ENCODE peak calls at places on chromosomes 16 and 17, in nine cellular contexts. M is neural progenitor cell, H is mammary epithelial cell, O is choroid plexus epithelial cell, E is fibroblast of lung, X is astrocyte of the spinal cord, D is heart left ventricle, W is AG04449, I is uterus. L is an unnamed sample.

GRCh38 chr17:42133461-42134041 is 10.9 kb downstream of the HSPB9 start:
- DNase-seq in H (peak), I (no peak), M (no peak), W (no peak), O (no peak), X (no peak), D (no peak), E (no peak), L (no peak)

GRCh38 chr17:61872099-61872498 is 8.8 kb upstream of the BRIP1 start:
- DNase-seq in O (no peak), D (no peak), M (no peak), X (no peak), E (no peak), I (no peak), H (no peak), W (no peak), L (no peak)

GRCh38 chr17:31802502-31802901 is 56.5 kb downstream of the COPRS start:
- DNase-seq in D (peak), E (no peak), I (no peak), M (no peak), X (no peak), H (no peak), W (no peak), O (peak), L (no peak)

GRCh38 chr16:50680907-50681885 is at the start of gene SNX20:
- DNase-seq in D (no peak), X (no peak), E (no peak), H (no peak), I (no peak), W (no peak), O (no peak), M (no peak), L (no peak)

GRCh38 chr17:70091681-70092080 is 16.7 kb downstream of the KCNJ16 start:
- DNase-seq in D (no peak), I (no peak), O (no peak), H (no peak), X (no peak), E (no peak), W (no peak), M (no peak), L (no peak)

GRCh38 chr16:86931410-86931941 is 353.1 kb downstream of the FOXL1 start:
- DNase-seq in O (peak), X (peak), W (peak), H (peak), M (no peak), D (peak), I (peak), E (peak), L (no peak)

GRCh38 chr17:77677210-77677609 is 281.3 kb upstream of the TNRC6C start:
- DNase-seq in H (no peak), D (peak), W (no peak), X (no peak), E (no peak), I (no peak), O (no peak), M (no peak), L (no peak)

GRCh38 chr16:10228779-10229178 is 46.6 kb upstream of the GRIN2A start:
- DNase-seq in O (no peak), X (no peak), E (no peak), H (peak), M (no peak), W (no peak), D (no peak), I (no peak), L (no peak)

GRCh38 chr16:4613636-4614570 is 785 bp downstream of the UBALD1 start:
- DNase-seq in O (peak), D (no peak), M (peak), W (no peak), H (peak), I (no peak), E (peak), X (peak), L (no peak)

GRCh38 chr17:70107441-70107840 is 32.4 kb downstream of the KCNJ16 start:
- DNase-seq in X (no peak), W (no peak), M (no peak), H (no peak), I (no peak), O (no peak), D (no peak), E (no peak), L (no peak)

GRCh38 chr17:1068356-1068755 is 71.4 kb downstream of the TIMM22 start:
- DNase-seq in H (no peak), X (no peak), I (no peak), E (no peak), D (no peak), O (no peak), M (no peak), W (no peak), L (no peak)

GRCh38 chr17:28018439-28019070 is 23.9 kb upstream of the NLK start:
- DNase-seq in I (peak), H (peak), X (no peak), E (peak), D (peak), O (no peak), M (no peak), W (no peak), L (peak)

GRCh38 chr17:10875984-10876555 is 38.2 kb upstream of the PIRT start:
- DNase-seq in E (peak), M (peak), H (peak), O (peak), I (peak), X (peak), D (no peak), W (no peak), L (no peak)

GRCh38 chr17:35799942-35800341 is 4.5 kb upstream of the MMP28 start:
- DNase-seq in I (peak), M (no peak), E (peak), H (peak), W (no peak), O (no peak), D (peak), X (peak), L (no peak)

GRCh38 chr17:63290784-63291183 is 155.3 kb downstream of the CYB561 start:
- DNase-seq in O (no peak), H (no peak), D (no peak), M (no peak), W (no peak), I (no peak), X (no peak), E (no peak), L (no peak)

GRCh38 chr17:82802141-82802540 is 37.7 kb downstream of the ZNF750 start:
- DNase-seq in E (peak), O (no peak), M (no peak), H (no peak), I (no peak), D (peak), X (peak), W (no peak), L (no peak)

GRCh38 chr17:44990994-44991393 is 22.9 kb upstream of the C1QL1 start:
- DNase-seq in I (no peak), M (no peak), E (no peak), H (no peak), D (no peak), O (no peak), X (no peak), W (no peak), L (no peak)

GRCh38 chr17:36936455-36936934 is 780 bp upstream of the LHX1 start:
- DNase-seq in M (peak), H (no peak), D (no peak), X (no peak), O (no peak), I (no peak), W (no peak), E (no peak), L (no peak)

GRCh38 chr16:995087-995486 is 13.5 kb downstream of the SOX8 start:
- DNase-seq in D (no peak), X (peak), E (peak), H (peak), I (no peak), O (peak), M (peak), W (no peak), L (no peak)

GRCh38 chr16:46830417-46830901 is 521 bp downstream of the C16orf87 start:
- DNase-seq in M (peak), O (no peak), D (no peak), W (no peak), I (no peak), H (no peak), E (peak), X (peak), L (no peak)

GRCh38 chr16:65312795-65313194 is 190.9 kb upstream of the CDH11 start:
- DNase-seq in D (no peak), H (no peak), W (peak), I (no peak), X (peak), O (peak), E (peak), M (no peak), L (no peak)

GRCh38 chr16:55821210-55821609 is 11.7 kb downstream of the CES1 start:
- DNase-seq in H (no peak), D (no peak), W (no peak), M (no peak), O (no peak), E (no peak), I (no peak), X (no peak), L (no peak)

GRCh38 chr17:69228576-69228975 is at the start of gene ABCA10:
- DNase-seq in W (no peak), O (peak), E (no peak), I (no peak), M (no peak), H (no peak), X (peak), D (no peak), L (no peak)

GRCh38 chr16:48014349-48015135 is 141.3 kb downstream of the ABCC12 start:
- DNase-seq in O (peak), W (no peak), M (peak), D (no peak), E (peak), I (no peak), X (peak), H (peak), L (peak)

GRCh38 chr16:89922884-89923639 is at the start of gene TUBB3:
- DNase-seq in M (peak), O (peak), W (no peak), I (no peak), H (peak), X (peak), E (peak), D (peak), L (no peak)

GRCh38 chr16:57084996-57085395 is 7.4 kb upstream of the CPNE2 start:
- DNase-seq in H (no peak), D (no peak), E (no peak), W (no peak), I (no peak), O (no peak), M (no peak), X (no peak), L (no peak)

GRCh38 chr16:85650864-85651811 is 37.6 kb downstream of the GINS2 start:
- DNase-seq in D (peak), O (no peak), W (no peak), E (peak), M (peak), I (peak), X (no peak), H (no peak), L (no peak)

GRCh38 chr17:78358538-78359215 is 1.2 kb downstream of the SOCS3 start:
- DNase-seq in I (no peak), M (peak), E (peak), W (no peak), O (peak), H (peak), X (peak), D (no peak), L (no peak)

GRCh38 chr17:55161935-55162555 is 102.7 kb upstream of the HLF start:
- DNase-seq in D (no peak), E (peak), W (peak), X (peak), M (no peak), I (no peak), H (peak), O (peak), L (peak)

GRCh38 chr16:57024894-57025680 is 35.7 kb downstream of the NLRC5 start:
- DNase-seq in O (no peak), M (no peak), H (no peak), I (no peak), E (no peak), W (no peak), X (no peak), D (no peak), L (no peak)

GRCh38 chr17:62760888-62761267 is 47.2 kb downstream of the MARCHF10 start:
- DNase-seq in M (no peak), I (no peak), W (no peak), X (no peak), D (no peak), O (no peak), E (no peak), H (no peak), L (no peak)

GRCh38 chr17:48111937-48112241 is 4.3 kb downstream of the SNX11 start:
- DNase-seq in H (no peak), E (no peak), O (no peak), W (no peak), I (no peak), D (no peak), X (no peak), M (no peak), L (no peak)

GRCh38 chr17:72338847-72339790 is 218.3 kb downstream of the SOX9 start:
- DNase-seq in D (peak), E (peak), W (peak), I (no peak), H (peak), X (peak), O (peak), M (no peak), L (peak)

GRCh38 chr16:2702871-2703745 is 16.9 kb downstream of the PRSS27 start:
- DNase-seq in H (no peak), W (no peak), E (no peak), M (no peak), I (no peak), X (no peak), O (no peak), D (peak), L (no peak)

GRCh38 chr17:74107107-74107506 is 96.4 kb upstream of the RPL38 start:
- DNase-seq in D (no peak), I (no peak), X (no peak), E (no peak), H (no peak), O (no peak), M (no peak), W (no peak), L (no peak)

DNA sequence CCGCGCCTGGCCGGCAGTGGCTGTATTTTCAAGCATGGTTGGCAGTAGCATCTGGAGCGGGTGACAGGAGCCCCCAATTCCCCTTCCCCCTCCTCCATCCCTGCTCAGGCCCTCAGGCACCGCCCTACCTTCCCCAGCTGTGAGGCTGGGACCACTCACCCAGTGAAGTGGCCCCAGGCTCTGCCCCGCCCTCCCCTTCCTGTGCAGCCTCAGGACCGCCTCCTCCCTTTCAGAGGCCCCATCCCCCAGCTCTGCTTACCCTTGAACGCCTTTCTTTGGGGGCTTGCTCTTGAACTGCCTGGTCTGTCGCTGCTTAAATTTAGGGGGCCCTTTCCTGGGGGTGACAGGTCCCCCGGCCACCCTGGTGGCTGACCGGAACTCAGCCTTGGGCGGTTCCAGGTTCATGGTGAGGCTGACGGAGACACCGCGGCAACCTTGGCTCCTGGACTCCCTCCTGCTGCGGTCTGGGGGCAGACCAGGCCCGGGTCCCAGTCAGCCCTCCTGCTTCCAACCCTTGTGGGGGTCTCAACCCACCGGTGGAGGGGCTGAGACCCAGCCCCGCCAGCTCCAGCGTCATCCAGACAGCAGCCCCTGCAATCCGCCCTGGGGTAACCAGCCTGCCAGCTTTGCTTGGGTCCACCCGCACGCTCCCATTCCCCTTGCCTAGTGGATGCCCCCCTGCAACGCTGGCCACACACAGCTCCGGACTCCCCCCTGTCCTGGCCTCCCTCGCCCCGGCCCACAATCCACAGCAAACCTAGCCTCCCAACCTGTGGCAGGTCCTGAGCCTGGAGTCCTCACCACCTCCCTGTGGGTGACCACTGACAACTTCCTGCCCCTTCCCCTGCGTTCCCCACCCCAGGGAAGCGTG is 3.2 kb downstream of the PDE6G start:
- DNase-seq in I (no peak), D (no peak), W (no peak), X (no peak), O (no peak), M (no peak), E (no peak), H (no peak), L (no peak)
- H3K4me3 ChIP-seq in I (no peak), D (no peak), W (no peak), X (no peak), O (peak), M (no peak), E (no peak), H (no peak), L (no peak)

DNA sequence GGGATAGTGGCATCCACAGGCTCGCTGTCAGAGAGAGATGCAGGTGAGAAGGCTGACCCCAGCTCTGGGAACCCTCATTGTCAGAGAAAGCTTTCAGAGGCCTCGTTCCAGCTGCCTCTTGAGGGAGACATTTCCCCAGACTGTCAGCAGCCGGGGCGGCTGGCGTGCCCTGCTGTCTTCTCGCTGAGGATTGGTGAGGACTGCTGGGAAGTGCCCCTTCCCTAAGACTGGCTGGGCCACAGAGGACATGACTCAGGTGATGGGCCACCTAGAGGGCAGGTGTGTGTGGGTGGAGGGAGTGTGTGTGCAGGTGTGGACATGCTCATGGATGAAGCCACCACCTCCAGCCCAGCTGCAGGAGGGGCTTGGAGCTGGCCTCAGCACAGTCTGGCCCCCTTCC is 25.3 kb downstream of the SPACA3 start:
- DNase-seq in M (peak), X (no peak), W (no peak), H (peak), O (no peak), I (no peak), D (no peak), E (no peak), L (no peak)
- TF ChIP-seq CTCF in M (no peak), X (no peak), W (no peak), H (peak), O (peak), I (no peak), D (no peak), E (no peak), L (no peak)

GRCh38 chr17:7587831-7588230 is 2.1 kb downstream of the SOX15 start:
- DNase-seq in E (peak), D (no peak), W (no peak), M (no peak), H (peak), O (no peak), X (peak), I (no peak), L (no peak)
- H3K4me3 ChIP-seq in E (peak), D (no peak), W (peak), M (no peak), H (peak), O (no peak), X (no peak), I (no peak), L (no peak)

GRCh38 chr17:50505731-50506130 is 2.5 kb upstream of the MYCBPAP start:
- DNase-seq in W (no peak), I (no peak), X (no peak), O (no peak), H (no peak), E (no peak), M (no peak), D (no peak), L (no peak)

GRCh38 chr17:50506298-50506697 is 1.9 kb upstream of the MYCBPAP start:
- DNase-seq in D (no peak), O (no peak), H (no peak), M (no peak), W (no peak), X (no peak), E (no peak), I (no peak), L (no peak)

GRCh38 chr17:50508573-50509460 is 578 bp downstream of the MYCBPAP start:
- DNase-seq in H (no peak), X (no peak), M (no peak), O (no peak), E (no peak), I (no peak), D (no peak), W (no peak), L (no peak)

GRCh38 chr17:50511058-50511457 is 2.8 kb downstream of the MYCBPAP start:
- DNase-seq in D (no peak), W (no peak), O (peak), H (no peak), I (no peak), M (no peak), E (no peak), X (no peak), L (no peak)

GRCh38 chr17:50507871-50508572 is at the start of gene MYCBPAP:
- DNase-seq in X (peak), M (peak), D (peak), H (no peak), W (no peak), O (peak), E (peak), I (peak), L (no peak)
- TF ChIP-seq CTCF in X (peak), M (no peak), D (peak), H (no peak), W (peak), O (no peak), E (no peak), I (peak), L (no peak)

GRCh38 chr16:67653131-67654068 is 6.7 kb downstream of the ACD start:
- DNase-seq in X (no peak), O (no peak), D (no peak), H (no peak), W (no peak), I (no peak), M (peak), E (peak), L (no peak)

GRCh38 chr16:67654069-67654911 is 5.8 kb downstream of the ACD start:
- DNase-seq in E (no peak), D (no peak), I (no peak), W (no peak), X (no peak), O (no peak), H (no peak), M (no peak), L (no peak)

GRCh38 chr16:67651039-67651438 is 6.1 kb downstream of the CARMIL2 start:
- DNase-seq in M (no peak), D (no peak), O (no peak), W (no peak), X (no peak), E (no peak), I (no peak), H (no peak), L (no peak)

GRCh38 chr16:67651847-67652246 is 6.9 kb downstream of the CARMIL2 start:
- DNase-seq in M (no peak), E (no peak), H (no peak), I (no peak), D (no peak), W (no peak), O (no peak), X (no peak), L (no peak)

DNA sequence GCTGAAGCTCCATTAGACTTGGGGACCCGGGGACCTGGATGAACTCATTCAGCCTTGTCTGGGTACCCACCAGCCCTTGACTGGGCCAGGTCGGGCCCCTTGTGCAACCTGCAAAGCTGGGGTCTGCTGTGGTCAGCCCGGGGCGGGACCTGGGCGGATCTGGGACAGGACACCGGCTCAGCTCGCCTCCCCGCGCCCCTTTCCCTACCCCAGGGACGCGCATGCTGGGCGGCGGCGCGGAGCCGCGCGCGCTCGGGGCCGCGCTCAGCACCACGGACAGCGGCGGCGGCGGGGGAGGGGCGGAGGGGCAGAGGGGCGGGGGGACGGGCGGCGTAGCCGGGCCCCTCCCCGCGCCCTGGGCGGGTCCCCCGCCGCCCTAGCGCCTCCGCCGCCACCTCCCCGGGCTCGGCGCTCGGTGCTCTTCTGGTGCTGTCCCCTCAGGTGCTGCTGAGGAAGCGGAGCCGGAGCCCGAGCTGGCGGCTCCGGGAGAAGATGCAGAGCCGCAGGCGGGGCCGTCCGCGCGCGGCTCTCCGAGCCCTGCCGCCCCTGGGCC is 7.4 kb downstream of the ACD start:
- DNase-seq in O (no peak), I (no peak), X (no peak), D (no peak), W (no peak), H (peak), E (no peak), M (peak), L (no peak)
- H3K4me3 ChIP-seq in O (peak), I (no peak), X (peak), D (peak), W (peak), H (peak), E (peak), M (peak), L (peak)

L was measured in epithelial cell of proximal tubule.